ENCODE peak calls at places on chromosomes 1 and 21, in four cellular contexts. O is IMR-90, S is K562, G is endothelial cell of umbilical vein. J is an unnamed sample. For H3K9me1, the result is how much of the 10 kb centered on the place peaks cover.

GRCh38 chr1:58442114-58442513 is 104.4 kb downstream of the OMA1 start:
- DNase-seq in O (no peak), S (no peak), G (no peak), J (no peak)

GRCh38 chr1:112579801-112580510 is 39.0 kb downstream of the ST7L start:
- DNase-seq in S (no peak), O (peak), G (no peak), J (no peak)

GRCh38 chr1:37635309-37635902 is 714 bp upstream of the RSPO1 start:
- DNase-seq in S (no peak), O (no peak), G (no peak), J (no peak)

GRCh38 chr1:195195423-195196057 is 1412.7 kb downstream of the KCNT2 start:
- DNase-seq in S (no peak), O (no peak), G (no peak), J (no peak)

GRCh38 chr21:46402421-46402820 is 56.3 kb upstream of the DIP2A start:
- DNase-seq in G (no peak), O (no peak), S (no peak), J (no peak)

GRCh38 chr21:34953950-34954349 is 95.2 kb downstream of the RUNX1 start:
- DNase-seq in G (no peak), S (no peak), O (no peak), J (no peak)

GRCh38 chr1:58979085-58979484 is 195.2 kb upstream of the JUN start:
- DNase-seq in S (no peak), O (peak), G (no peak), J (no peak)

GRCh38 chr1:160837558-160838205 is 25.0 kb downstream of the CD244 start:
- DNase-seq in S (no peak), O (no peak), G (no peak), J (no peak)

GRCh38 chr1:107787299-107787698 is 177.7 kb downstream of the VAV3 start:
- DNase-seq in O (no peak), S (no peak), G (no peak), J (no peak)

GRCh38 chr1:36865080-36865900 is 169.0 kb downstream of the GRIK3 start:
- DNase-seq in G (no peak), O (no peak), S (peak), J (no peak)

GRCh38 chr1:93694039-93694438 is 12.4 kb upstream of the BCAR3 start:
- DNase-seq in S (no peak), O (no peak), G (peak), J (no peak)

GRCh38 chr1:201456499-201457309 is 12.3 kb downstream of the PHLDA3 start:
- DNase-seq in S (peak), O (peak), G (peak), J (no peak)

GRCh38 chr1:75308365-75308764 is 174.2 kb downstream of the LHX8 start:
- DNase-seq in O (no peak), S (no peak), G (no peak), J (no peak)

GRCh38 chr1:63917571-63918394 is 144.0 kb downstream of the ROR1 start:
- DNase-seq in S (peak), O (peak), G (no peak), J (no peak)
- TF ChIP-seq CTCF in S (peak), O (peak), G (peak), J (peak)

GRCh38 chr1:1141244-1141910 is 25.5 kb upstream of the C1orf159 start:
- DNase-seq in S (peak), G (no peak), O (no peak), J (no peak)
- H3K4me2 ChIP-seq in S (no peak), G (no peak), O (no peak), J (no peak)

DNA sequence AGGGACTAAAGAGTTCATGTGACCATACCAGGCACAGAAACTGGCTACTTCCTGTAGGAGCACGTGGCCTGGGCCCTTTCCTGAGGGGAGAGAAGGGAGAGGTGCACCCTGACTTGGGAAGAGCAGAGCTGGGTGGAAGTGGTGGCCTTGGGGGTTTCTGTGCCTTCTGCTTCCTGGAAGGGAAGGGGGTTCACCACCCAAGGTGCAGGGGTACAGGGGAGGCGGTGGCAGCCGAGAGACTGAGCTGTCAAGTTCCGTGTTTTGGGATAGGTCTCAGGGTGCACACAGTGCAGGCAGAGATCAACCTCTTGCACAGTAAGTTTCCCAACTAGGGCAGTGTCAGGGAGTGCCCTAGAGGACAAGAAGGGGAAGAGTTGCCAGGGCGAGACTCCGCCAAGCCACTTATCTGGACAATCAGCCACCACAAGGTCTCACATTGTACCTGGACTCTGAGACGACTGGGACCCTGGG is 10.1 kb downstream of the HECTD3 start:
- DNase-seq in G (no peak), O (no peak), S (no peak), J (no peak)
- H3K9me1 ChIP-seq in G (under half), O (under half), S (under half), J (under half)

GRCh38 chr1:40868051-40868723 is 6.0 kb upstream of the CITED4 start:
- DNase-seq in G (peak), O (peak), S (peak), J (no peak)
- TF ChIP-seq CTCF in G (no peak), O (no peak), S (no peak), J (no peak)

DNA sequence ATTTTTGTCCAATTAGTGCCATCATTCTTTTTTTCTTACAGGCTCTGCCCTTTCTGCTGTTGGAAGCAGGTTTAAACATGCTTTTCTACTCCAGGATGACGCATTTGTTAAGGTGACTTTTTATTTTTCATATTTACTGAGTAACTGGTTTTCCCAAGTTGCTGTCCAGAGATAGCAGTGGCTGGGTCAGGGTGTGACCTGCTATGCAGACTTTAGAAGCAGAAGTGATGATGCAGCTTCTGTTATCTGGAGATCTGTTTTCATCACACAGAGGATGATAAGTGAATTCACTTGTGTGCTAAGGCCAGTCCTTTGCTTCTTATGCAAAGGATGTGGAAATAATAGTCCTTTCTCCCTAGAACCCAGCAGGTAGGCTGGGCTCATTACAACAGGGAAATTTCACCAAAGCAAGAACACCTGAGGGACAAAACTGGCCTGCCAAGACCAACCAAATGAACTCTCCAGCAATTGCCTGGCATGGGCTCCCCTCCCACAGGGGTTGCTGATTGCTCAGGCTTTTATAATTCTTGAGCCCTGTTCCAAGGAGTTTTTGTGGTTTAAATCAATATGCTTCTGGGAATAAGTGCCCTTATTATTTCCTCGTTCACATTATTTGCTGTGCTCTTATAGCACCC is 97.8 kb upstream of the LPGAT1 start:
- DNase-seq in G (no peak), S (peak), O (no peak), J (peak)
- H3K4me2 ChIP-seq in G (no peak), S (peak), O (no peak), J (peak)

DNA sequence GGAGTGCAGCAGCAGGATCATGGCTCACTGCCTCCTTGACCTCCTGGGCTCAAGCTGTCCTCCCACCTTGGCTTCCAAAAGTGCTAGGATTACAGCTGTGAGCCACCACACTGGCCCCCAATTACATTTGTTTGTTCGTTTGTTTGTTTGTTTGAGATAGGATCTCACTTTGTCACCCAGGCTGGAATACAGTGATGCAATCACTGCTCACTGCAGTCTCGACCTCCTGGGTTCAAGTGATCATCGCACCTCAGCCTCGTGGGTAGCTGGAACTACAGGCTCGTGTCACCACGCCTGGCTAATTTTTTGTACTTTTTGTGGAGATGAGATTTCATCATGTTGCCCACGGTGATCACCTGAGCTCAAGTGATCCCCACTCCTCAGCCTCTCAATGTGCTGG is 2.0 kb upstream of the VPS72 start:
- DNase-seq in G (no peak), O (no peak), S (no peak), J (no peak)
- H3K9me1 ChIP-seq in G (under half), O (under half), S (under half), J (under half)

DNA sequence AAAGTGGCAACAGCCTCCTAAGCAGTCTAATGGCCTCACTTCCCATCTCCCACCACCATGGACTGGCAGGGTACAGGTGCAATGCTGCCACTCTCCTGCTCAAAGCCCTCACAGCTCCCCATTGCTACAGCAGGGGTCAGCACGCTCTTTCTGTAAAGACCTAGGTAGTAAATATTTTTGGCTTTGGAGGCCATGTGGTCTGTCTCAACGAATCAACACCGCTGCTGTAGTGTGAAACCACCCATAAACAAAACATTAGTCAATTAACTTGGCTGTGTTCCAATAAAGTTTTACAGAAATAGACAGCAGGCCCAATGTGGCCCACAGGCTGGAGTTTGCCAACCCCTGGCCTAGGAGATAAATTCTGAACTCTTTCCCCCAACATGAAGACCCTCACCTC is 44.6 kb upstream of the TMEM125 start:
- DNase-seq in O (no peak), G (peak), S (peak), J (no peak)
- TF ChIP-seq CTCF in O (no peak), G (no peak), S (peak), J (no peak)